ENCODE peak calls at places on chromosomes 4 and X, in six cellular contexts. M is RWPE2, N is tibial nerve, W is left ventricle myocardium inferior, X is hepatocyte, B is SK-N-SH. K is an unnamed sample.

GRCh38 chr4:25528391-25528790 is 127.3 kb upstream of the SLC34A2 start:
- DNase-seq in M (no peak), N (no peak), W (no peak), X (no peak), B (no peak), K (no peak)

GRCh38 chr4:111542056-111542455 is 603.2 kb upstream of the FAM241A start:
- DNase-seq in M (no peak), N (no peak), W (no peak), X (no peak), B (no peak), K (no peak)

GRCh38 chr4:166198041-166198440 is 325.0 kb downstream of the TLL1 start:
- DNase-seq in M (no peak), N (no peak), W (no peak), X (no peak), B (no peak), K (no peak)

GRCh38 chr4:73684097-73684496 is 56.3 kb upstream of the CXCL8 start:
- DNase-seq in M (no peak), N (no peak), W (no peak), X (no peak), B (no peak), K (no peak)

GRCh38 chr4:54743562-54743961 is 85.8 kb downstream of the KIT start:
- DNase-seq in M (no peak), N (no peak), W (no peak), X (no peak), B (no peak), K (no peak)

GRCh38 chr4:163540977-163541376 is 46.5 kb downstream of the TMA16 start:
- DNase-seq in M (no peak), N (no peak), W (no peak), X (no peak), B (no peak), K (no peak)

GRCh38 chrX:10496345-10496965 is 123.9 kb downstream of the MID1 start:
- DNase-seq in M (no peak), N (no peak), W (no peak), X (no peak), B (peak; percentile 46), K (no peak)

GRCh38 chr4:106766519-106766918 is 269.6 kb downstream of the DKK2 start:
- DNase-seq in M (no peak), N (no peak), W (no peak), X (no peak), B (no peak), K (no peak)

GRCh38 chr4:18571252-18571885 is 549.8 kb upstream of the LCORL start:
- DNase-seq in M (no peak), N (no peak), W (no peak), X (no peak), B (no peak), K (no peak)

GRCh38 chr4:61462451-61463326 is 262.6 kb downstream of the ADGRL3 start:
- DNase-seq in M (no peak), N (no peak), W (no peak), X (no peak), B (no peak), K (no peak)

GRCh38 chr4:69920874-69921273 is 10.0 kb upstream of the CSN1S1 start:
- DNase-seq in M (no peak), N (no peak), W (no peak), X (no peak), B (no peak), K (no peak)

GRCh38 chr4:65999518-65999871 is 329.2 kb upstream of the EPHA5 start:
- DNase-seq in M (no peak), N (no peak), W (no peak), X (no peak), B (no peak), K (no peak)

GRCh38 chrX:130626521-130626920 is 224.7 kb downstream of the RBMX2 start:
- DNase-seq in M (no peak), N (no peak), W (no peak), X (no peak), B (no peak), K (no peak)

GRCh38 chrX:31609130-31609529 is 537.3 kb upstream of the FTHL17 start:
- DNase-seq in M (peak; percentile 33), N (no peak), W (no peak), X (peak; percentile 19), B (no peak), K (no peak)

GRCh38 chr4:169791527-169792156 is 33.9 kb upstream of the HPF1 start:
- DNase-seq in M (peak; percentile 42), N (peak; percentile 40), W (no peak), X (peak; percentile 78), B (peak; percentile 81), K (peak; percentile 33)

GRCh38 chrX:106932960-106933537 is 12.8 kb downstream of the CLDN2 start:
- DNase-seq in M (no peak), N (no peak), W (no peak), X (peak; percentile 37), B (no peak), K (no peak)

GRCh38 chr4:174669278-174669677 is 147.0 kb upstream of the HPGD start:
- DNase-seq in M (no peak), N (no peak), W (no peak), X (peak; percentile 65), B (no peak), K (no peak)

GRCh38 chr4:186104114-186104894 is at the start of gene FAM149A:
- DNase-seq in M (no peak), N (no peak), W (peak; percentile 24), X (peak; percentile 73), B (no peak), K (peak; percentile 83)

GRCh38 chrX:1537031-1537715 is at the start of gene P2RY8:
- DNase-seq in M (no peak), N (peak; percentile 80), W (peak; percentile 49), X (peak; percentile 43), B (no peak), K (peak; percentile 58)

GRCh38 chrX:28901637-28902036 is 314.4 kb downstream of the IL1RAPL1 start:
- DNase-seq in M (no peak), N (no peak), W (no peak), X (no peak), B (no peak), K (no peak)

GRCh38 chrX:153649178-153649914 is 2.3 kb downstream of the DUSP9 start:
- DNase-seq in M (peak; percentile 50), N (no peak), W (no peak), X (peak; percentile 62), B (peak; percentile 84), K (peak; percentile 42)

GRCh38 chr4:121950212-121950679 is 1.6 kb downstream of the TRPC3 start:
- DNase-seq in M (no peak), N (peak; percentile 69), W (peak; percentile 84), X (peak; percentile 88), B (peak; percentile 86), K (peak; percentile 78)

GRCh38 chrX:46737462-46737861 is 21.5 kb downstream of the SLC9A7 start:
- DNase-seq in M (no peak), N (no peak), W (no peak), X (no peak), B (no peak), K (no peak)

GRCh38 chrX:46735625-46736024 is 23.3 kb downstream of the SLC9A7 start:
- DNase-seq in M (no peak), N (no peak), W (no peak), X (no peak), B (no peak), K (no peak)

GRCh38 chrX:46737041-46737440 is 21.9 kb downstream of the SLC9A7 start:
- DNase-seq in M (no peak), N (no peak), W (no peak), X (no peak), B (no peak), K (no peak)

DNA sequence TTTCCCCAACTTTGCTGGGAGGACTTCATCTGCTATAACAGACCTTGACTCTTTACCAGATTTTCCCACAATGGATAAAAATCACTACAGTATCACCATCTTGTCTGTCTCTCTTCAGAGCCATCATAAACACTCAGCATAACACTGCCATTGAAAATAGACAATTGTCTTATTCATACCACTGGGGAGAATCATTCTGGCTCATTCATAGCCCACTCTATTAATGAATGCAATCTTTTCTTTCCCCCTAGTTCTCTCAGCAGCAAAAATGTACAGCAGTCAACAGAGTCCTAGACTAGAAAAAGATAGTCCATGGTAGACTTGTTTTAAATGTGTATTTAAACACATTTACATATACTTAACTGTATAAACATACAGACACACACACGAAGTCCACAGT is 19.2 kb downstream of the SLC9A7 start:
- DNase-seq in M (no peak), N (no peak), W (no peak), X (no peak), B (no peak), K (no peak)
- H3K9me3 ChIP-seq in M (peaks cover 2% of the 10 kb centered on the region), N (no peaks in the 10 kb centered on the region), W (peaks cover 12% of the 10 kb centered on the region), X (no peaks in the 10 kb centered on the region), B (peaks cover 7% of the 10 kb centered on the region), K (no peaks in the 10 kb centered on the region)

DNA sequence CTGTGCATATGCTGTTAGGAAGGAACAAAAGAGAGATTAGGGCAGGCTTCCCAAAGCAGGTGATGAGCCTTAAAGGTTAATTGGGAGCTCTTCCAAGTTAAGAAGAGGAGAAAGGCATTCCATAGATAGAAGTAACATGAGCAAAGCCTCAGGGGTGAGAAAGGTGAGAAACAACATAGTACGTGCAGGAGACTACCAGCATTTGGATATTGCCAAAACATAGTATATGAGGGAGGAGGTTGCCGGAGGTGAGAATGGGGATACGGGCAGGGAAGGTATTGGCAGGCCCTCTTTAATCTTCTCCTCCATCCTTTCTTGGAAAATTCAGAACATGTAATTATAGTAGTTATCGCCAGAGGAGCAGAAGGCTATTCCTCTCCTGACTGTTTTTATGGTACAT is 96.1 kb upstream of the MBNL3 start:
- DNase-seq in M (no peak), N (no peak), W (no peak), X (no peak), B (no peak), K (no peak)
- H3K4me1 ChIP-seq in M (no peaks in the 10 kb centered on the region), N (no peaks in the 10 kb centered on the region), W (no peaks in the 10 kb centered on the region), X (no peaks in the 10 kb centered on the region), B (no peaks in the 10 kb centered on the region), K (no peaks in the 10 kb centered on the region)

DNA sequence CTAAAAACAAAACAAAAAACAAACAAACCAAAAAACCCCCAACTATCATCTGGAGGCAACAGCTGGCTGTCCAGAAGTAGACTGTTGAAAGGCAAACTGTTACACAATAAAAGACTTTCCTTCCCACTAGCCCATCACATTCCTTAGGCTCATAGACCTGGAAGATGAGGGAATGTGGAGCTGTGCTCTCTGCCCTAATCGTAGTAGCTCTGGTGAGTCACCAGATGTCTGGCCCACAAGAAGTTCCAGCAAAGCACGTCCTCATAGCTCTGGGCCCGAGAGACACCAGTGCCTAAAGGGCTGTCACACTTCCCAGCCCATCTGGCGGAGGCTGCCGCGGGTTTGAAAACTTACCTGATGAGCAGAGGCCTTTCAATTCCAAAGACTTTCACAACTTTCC is 81.7 kb upstream of the STOX2 start:
- DNase-seq in M (no peak), N (peak; percentile 33), W (peak; percentile 36), X (peak; percentile 75), B (no peak), K (peak; percentile 17)
- H3K27ac ChIP-seq in M (no peak overlapping the region), N (no peak overlapping the region), W (no peak overlapping the region), X (peak overlapping the region; percentile 76), B (no peak overlapping the region), K (no peak overlapping the region)

DNA sequence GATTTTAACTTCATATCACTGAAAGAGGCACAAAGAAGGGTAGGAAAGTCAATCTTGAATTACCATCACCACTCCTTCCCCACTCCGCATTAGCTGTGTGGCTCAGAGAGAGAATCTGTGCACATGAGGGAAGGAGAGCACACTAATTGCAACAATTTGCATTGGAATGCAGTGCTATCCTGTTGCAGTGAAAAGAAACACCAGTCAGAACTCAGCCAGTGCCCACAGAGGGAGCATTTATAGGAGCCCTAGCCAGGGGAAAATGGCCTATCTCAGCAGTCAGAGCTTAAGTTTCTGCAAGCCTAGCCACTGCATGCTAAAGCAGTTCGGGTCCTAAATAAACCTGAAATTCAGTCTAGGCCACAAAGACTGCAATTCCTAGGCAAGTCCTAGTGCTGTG is 159.4 kb upstream of the AR start:
- DNase-seq in M (no peak), N (no peak), W (no peak), X (no peak), B (no peak), K (no peak)
- H3K9me3 ChIP-seq in M (no peaks in the 10 kb centered on the region), N (no peaks in the 10 kb centered on the region), W (no peaks in the 10 kb centered on the region), X (no peaks in the 10 kb centered on the region), B (no peaks in the 10 kb centered on the region), K (no peaks in the 10 kb centered on the region)